ENCODE peak calls at places on chromosome 6, in five cellular contexts. H, V, Y, M and S are unnamed samples.

GRCh38 chr6:1611572-1612385 is 2.1 kb downstream of the FOXC1 start:
- DNase-seq in Y (no peak), V (peak), M (no peak), H (no peak), S (no peak)

GRCh38 chr6:121491576-121491975 is 56.1 kb downstream of the GJA1 start:
- DNase-seq in M (no peak), Y (no peak), V (no peak), H (no peak), S (no peak)

GRCh38 chr6:122429328-122429727 is 29.9 kb downstream of the HSF2 start:
- DNase-seq in M (no peak), Y (no peak), V (no peak), H (no peak), S (no peak)

GRCh38 chr6:153032255-153032882 is 29.9 kb upstream of the MTRF1L start:
- DNase-seq in Y (no peak), V (peak), M (no peak), H (no peak), S (peak)

GRCh38 chr6:157469378-157469777 is 88.4 kb downstream of the ZDHHC14 start:
- DNase-seq in H (no peak), M (no peak), V (no peak), Y (no peak), S (no peak)

GRCh38 chr6:157981395-157982296 is at the start of gene SYNJ2:
- DNase-seq in V (peak), H (peak), M (peak), Y (peak), S (peak)

GRCh38 chr6:98633886-98634285 is 200.5 kb upstream of the POU3F2 start:
- DNase-seq in V (no peak), M (no peak), Y (no peak), H (no peak), S (no peak)

GRCh38 chr6:84522135-84522535 is 242.3 kb downstream of the TBX18 start:
- DNase-seq in M (no peak), H (no peak), V (peak), Y (no peak), S (no peak)

GRCh38 chr6:45746046-45746445 is 269.6 kb downstream of the CLIC5 start:
- DNase-seq in H (no peak), M (no peak), V (no peak), Y (no peak), S (no peak)

GRCh38 chr6:107822154-107823046 is 1.7 kb downstream of the SCML4 start:
- DNase-seq in Y (peak), M (peak), V (peak), H (peak), S (peak)